ENCODE peak calls at places on chromosomes 6 and 20, in nine cellular contexts. One of them, this sample, is unnamed.

GRCh38 chr6:149900620-149901443 is 2.9 kb upstream of the RAET1E start:
- DNase-seq in Caco-2: no peak
- DNase-seq in upper lobe of left lung: peak; percentile 22
- DNase-seq in ovary: no peak
- DNase-seq in endodermal cell: peak; percentile 43
- DNase-seq in brain microvascular endothelial cell: no peak
- DNase-seq in GM06990: no peak
- DNase-seq in HFF-Myc: no peak
- DNase-seq in heart left ventricle: no peak
- DNase-seq in this sample: no peak

GRCh38 chr6:108766886-108767285 is 81.3 kb upstream of the ARMC2 start:
- DNase-seq in Caco-2: no peak
- DNase-seq in upper lobe of left lung: no peak
- DNase-seq in ovary: no peak
- DNase-seq in endodermal cell: no peak
- DNase-seq in brain microvascular endothelial cell: no peak
- DNase-seq in GM06990: no peak
- DNase-seq in HFF-Myc: no peak
- DNase-seq in heart left ventricle: no peak
- DNase-seq in this sample: no peak

GRCh38 chr20:44909872-44910689 is at the start of gene PABPC1L:
- DNase-seq in Caco-2: peak; percentile 95
- DNase-seq in upper lobe of left lung: peak; percentile 94
- DNase-seq in ovary: peak; percentile 62
- DNase-seq in endodermal cell: peak; percentile 96
- DNase-seq in brain microvascular endothelial cell: peak; percentile 49
- DNase-seq in GM06990: peak; percentile 87
- DNase-seq in HFF-Myc: no peak
- DNase-seq in heart left ventricle: peak; percentile 78
- DNase-seq in this sample: no peak

GRCh38 chr6:122726649-122727048 is 52.9 kb upstream of the FABP7 start:
- DNase-seq in Caco-2: peak; percentile 42
- DNase-seq in upper lobe of left lung: no peak
- DNase-seq in ovary: no peak
- DNase-seq in endodermal cell: peak; percentile 67
- DNase-seq in brain microvascular endothelial cell: peak; percentile 18
- DNase-seq in GM06990: no peak
- DNase-seq in HFF-Myc: no peak
- DNase-seq in heart left ventricle: no peak
- DNase-seq in this sample: no peak

GRCh38 chr6:41036188-41036587 is 2.8 kb downstream of the UNC5CL start:
- DNase-seq in Caco-2: no peak
- DNase-seq in upper lobe of left lung: no peak
- DNase-seq in ovary: no peak
- DNase-seq in endodermal cell: no peak
- DNase-seq in brain microvascular endothelial cell: no peak
- DNase-seq in GM06990: no peak
- DNase-seq in HFF-Myc: no peak
- DNase-seq in heart left ventricle: no peak
- DNase-seq in this sample: peak; percentile 45

GRCh38 chr6:135021310-135022049 is 33.1 kb downstream of the HBS1L start:
- DNase-seq in Caco-2: no peak
- DNase-seq in upper lobe of left lung: no peak
- DNase-seq in ovary: no peak
- DNase-seq in endodermal cell: no peak
- DNase-seq in brain microvascular endothelial cell: no peak
- DNase-seq in GM06990: peak; percentile 35
- DNase-seq in HFF-Myc: no peak
- DNase-seq in heart left ventricle: no peak
- DNase-seq in this sample: no peak

GRCh38 chr6:14910692-14911547 is 334.9 kb upstream of the JARID2 start:
- DNase-seq in Caco-2: no peak
- DNase-seq in upper lobe of left lung: no peak
- DNase-seq in ovary: no peak
- DNase-seq in endodermal cell: no peak
- DNase-seq in brain microvascular endothelial cell: no peak
- DNase-seq in GM06990: peak; percentile 71
- DNase-seq in HFF-Myc: no peak
- DNase-seq in heart left ventricle: peak; percentile 74
- DNase-seq in this sample: no peak

GRCh38 chr6:157144861-157145260 is 178.5 kb downstream of the TMEM242 start:
- DNase-seq in Caco-2: no peak
- DNase-seq in upper lobe of left lung: no peak
- DNase-seq in ovary: no peak
- DNase-seq in endodermal cell: no peak
- DNase-seq in brain microvascular endothelial cell: no peak
- DNase-seq in GM06990: no peak
- DNase-seq in HFF-Myc: no peak
- DNase-seq in heart left ventricle: no peak
- DNase-seq in this sample: no peak

GRCh38 chr6:326896-327537 is 34.7 kb downstream of the DUSP22 start:
- DNase-seq in Caco-2: no peak
- DNase-seq in upper lobe of left lung: peak; percentile 82
- DNase-seq in ovary: no peak
- DNase-seq in endodermal cell: no peak
- DNase-seq in brain microvascular endothelial cell: no peak
- DNase-seq in GM06990: no peak
- DNase-seq in HFF-Myc: no peak
- DNase-seq in heart left ventricle: no peak
- DNase-seq in this sample: no peak

GRCh38 chr6:123519191-123519510 is 117.6 kb downstream of the TRDN start:
- DNase-seq in Caco-2: no peak
- DNase-seq in upper lobe of left lung: no peak
- DNase-seq in ovary: no peak
- DNase-seq in endodermal cell: no peak
- DNase-seq in brain microvascular endothelial cell: no peak
- DNase-seq in GM06990: no peak
- DNase-seq in HFF-Myc: no peak
- DNase-seq in heart left ventricle: peak; percentile 76
- DNase-seq in this sample: no peak

GRCh38 chr6:42142118-42142835 is at the start of gene C6orf132:
- DNase-seq in Caco-2: peak; percentile 90
- DNase-seq in upper lobe of left lung: peak; percentile 94
- DNase-seq in ovary: no peak
- DNase-seq in endodermal cell: peak; percentile 92
- DNase-seq in brain microvascular endothelial cell: no peak
- DNase-seq in GM06990: no peak
- DNase-seq in HFF-Myc: no peak
- DNase-seq in heart left ventricle: no peak
- DNase-seq in this sample: no peak
- TF ChIP-seq CTCF in Caco-2: peak; percentile 13
- TF ChIP-seq CTCF in upper lobe of left lung: no peak
- TF ChIP-seq CTCF in ovary: no peak
- TF ChIP-seq CTCF in endodermal cell: peak; percentile 33
- TF ChIP-seq CTCF in brain microvascular endothelial cell: peak; percentile 7
- TF ChIP-seq CTCF in GM06990: no peak
- TF ChIP-seq CTCF in HFF-Myc: no peak
- TF ChIP-seq CTCF in heart left ventricle: peak; percentile 6
- TF ChIP-seq CTCF in this sample: no peak

GRCh38 chr20:62776035-62776691 is 20.1 kb upstream of the MRGBP start:
- DNase-seq in Caco-2: no peak
- DNase-seq in upper lobe of left lung: peak; percentile 48
- DNase-seq in ovary: no peak
- DNase-seq in endodermal cell: no peak
- DNase-seq in brain microvascular endothelial cell: no peak
- DNase-seq in GM06990: no peak
- DNase-seq in HFF-Myc: no peak
- DNase-seq in heart left ventricle: no peak
- DNase-seq in this sample: no peak

GRCh38 chr20:62774076-62774714 is 22.1 kb upstream of the MRGBP start:
- DNase-seq in Caco-2: no peak
- DNase-seq in upper lobe of left lung: peak; percentile 58
- DNase-seq in ovary: no peak
- DNase-seq in endodermal cell: no peak
- DNase-seq in brain microvascular endothelial cell: no peak
- DNase-seq in GM06990: no peak
- DNase-seq in HFF-Myc: no peak
- DNase-seq in heart left ventricle: no peak
- DNase-seq in this sample: no peak

GRCh38 chr20:62774762-62775161 is 21.5 kb upstream of the MRGBP start:
- DNase-seq in Caco-2: no peak
- DNase-seq in upper lobe of left lung: peak; percentile 36
- DNase-seq in ovary: no peak
- DNase-seq in endodermal cell: no peak
- DNase-seq in brain microvascular endothelial cell: no peak
- DNase-seq in GM06990: no peak
- DNase-seq in HFF-Myc: no peak
- DNase-seq in heart left ventricle: no peak
- DNase-seq in this sample: no peak

GRCh38 chr20:62776692-62777527 is 19.4 kb upstream of the MRGBP start:
- DNase-seq in Caco-2: no peak
- DNase-seq in upper lobe of left lung: no peak
- DNase-seq in ovary: no peak
- DNase-seq in endodermal cell: peak; percentile 90
- DNase-seq in brain microvascular endothelial cell: no peak
- DNase-seq in GM06990: peak; percentile 58
- DNase-seq in HFF-Myc: peak; percentile 36
- DNase-seq in heart left ventricle: no peak
- DNase-seq in this sample: no peak

DNA sequence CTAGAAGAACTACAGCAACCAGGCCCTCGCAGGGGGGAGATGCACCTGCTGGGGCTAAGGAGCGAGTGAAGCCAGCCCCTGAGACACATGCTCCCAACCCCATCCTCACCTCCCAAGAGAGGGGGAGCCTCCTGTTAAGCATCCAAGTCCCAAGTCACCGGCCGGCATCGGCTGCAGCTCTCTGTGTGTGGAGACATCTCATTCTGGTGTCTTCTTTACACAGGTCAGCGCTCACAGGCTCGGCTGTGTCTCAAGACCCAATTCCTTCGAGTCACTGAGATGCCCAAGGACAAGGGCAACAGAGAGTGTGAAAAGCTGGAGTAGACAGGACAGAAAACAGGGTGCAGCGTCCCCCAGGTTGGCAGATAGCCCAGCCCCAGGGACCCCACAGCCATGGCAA is 21.1 kb upstream of the MRGBP start:
- DNase-seq in Caco-2: no peak
- DNase-seq in upper lobe of left lung: no peak
- DNase-seq in ovary: no peak
- DNase-seq in endodermal cell: no peak
- DNase-seq in brain microvascular endothelial cell: no peak
- DNase-seq in GM06990: no peak
- DNase-seq in HFF-Myc: no peak
- DNase-seq in heart left ventricle: no peak
- DNase-seq in this sample: no peak
- H3K4me3 ChIP-seq in Caco-2: no peak overlapping the region
- H3K4me3 ChIP-seq in upper lobe of left lung: no peak overlapping the region
- H3K4me3 ChIP-seq in ovary: no peak overlapping the region
- H3K4me3 ChIP-seq in endodermal cell: no peak overlapping the region
- H3K4me3 ChIP-seq in brain microvascular endothelial cell: no peak overlapping the region
- H3K4me3 ChIP-seq in GM06990: no peak overlapping the region
- H3K4me3 ChIP-seq in HFF-Myc: no peak overlapping the region
- H3K4me3 ChIP-seq in heart left ventricle: no peak overlapping the region
- H3K4me3 ChIP-seq in this sample: no peak overlapping the region

DNA sequence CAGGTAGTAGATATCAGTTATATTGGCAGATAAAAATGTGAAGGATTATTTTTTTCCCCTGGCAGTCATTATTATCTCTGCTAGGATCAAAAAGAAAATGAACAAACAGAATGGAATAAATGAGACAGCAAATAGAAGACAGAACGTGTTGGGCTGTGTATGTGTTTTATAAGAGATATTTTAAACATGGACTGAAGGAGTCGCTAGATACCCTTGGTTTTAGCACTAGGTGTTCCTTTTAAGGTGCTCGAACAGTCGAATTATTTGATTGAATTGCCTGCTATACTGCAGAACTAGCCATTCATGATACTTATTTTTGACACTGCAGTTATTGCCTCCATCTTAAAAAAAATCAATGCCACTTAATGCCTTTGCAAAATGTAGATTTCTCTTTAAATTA is 3.7 kb downstream of the GRIK2 start:
- DNase-seq in Caco-2: no peak
- DNase-seq in upper lobe of left lung: no peak
- DNase-seq in ovary: no peak
- DNase-seq in endodermal cell: no peak
- DNase-seq in brain microvascular endothelial cell: no peak
- DNase-seq in GM06990: no peak
- DNase-seq in HFF-Myc: no peak
- DNase-seq in heart left ventricle: no peak
- DNase-seq in this sample: no peak
- TF ChIP-seq CTCF in Caco-2: no peak
- TF ChIP-seq CTCF in upper lobe of left lung: no peak
- TF ChIP-seq CTCF in ovary: no peak
- TF ChIP-seq CTCF in endodermal cell: peak; percentile 83
- TF ChIP-seq CTCF in brain microvascular endothelial cell: peak; percentile 7
- TF ChIP-seq CTCF in GM06990: no peak
- TF ChIP-seq CTCF in HFF-Myc: no peak
- TF ChIP-seq CTCF in heart left ventricle: no peak
- TF ChIP-seq CTCF in this sample: no peak

DNA sequence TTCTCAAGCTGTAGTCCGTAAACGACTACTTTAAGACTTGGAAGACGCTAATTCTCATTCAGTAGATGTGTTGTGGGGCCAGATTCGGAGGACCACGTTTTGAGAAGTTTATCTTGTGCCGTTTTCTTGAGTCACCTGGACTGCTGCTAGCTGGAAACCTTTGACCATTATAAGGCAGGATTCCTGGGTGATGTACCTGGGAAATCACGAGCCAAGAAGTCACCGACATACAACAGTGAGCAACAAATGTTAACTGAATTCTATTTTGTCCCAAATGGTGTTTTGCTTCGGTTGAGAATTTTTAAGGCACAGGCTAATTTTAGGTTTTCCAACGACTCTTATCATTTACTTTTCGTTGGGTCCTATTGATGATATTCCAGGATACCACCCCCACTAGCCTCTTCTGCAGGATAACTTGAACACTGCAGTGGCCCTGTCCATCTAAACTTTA is 93.3 kb upstream of the BTN3A2 start:
- DNase-seq in Caco-2: no peak
- DNase-seq in upper lobe of left lung: no peak
- DNase-seq in ovary: no peak
- DNase-seq in endodermal cell: no peak
- DNase-seq in brain microvascular endothelial cell: no peak
- DNase-seq in GM06990: no peak
- DNase-seq in HFF-Myc: no peak
- DNase-seq in heart left ventricle: no peak
- DNase-seq in this sample: no peak
- H3K4me3 ChIP-seq in Caco-2: peak overlapping the region; percentile 50
- H3K4me3 ChIP-seq in upper lobe of left lung: peak overlapping the region; percentile 55
- H3K4me3 ChIP-seq in ovary: peak overlapping the region; percentile 34
- H3K4me3 ChIP-seq in endodermal cell: peak overlapping the region; percentile 91
- H3K4me3 ChIP-seq in brain microvascular endothelial cell: peak overlapping the region; percentile 75
- H3K4me3 ChIP-seq in GM06990: peak overlapping the region; percentile 64
- H3K4me3 ChIP-seq in HFF-Myc: peak overlapping the region; percentile 66
- H3K4me3 ChIP-seq in heart left ventricle: peak overlapping the region; percentile 59
- H3K4me3 ChIP-seq in this sample: peak overlapping the region; percentile 74

GRCh38 chr6:104896914-104897313 is 37.2 kb upstream of the HACE1 start:
- DNase-seq in Caco-2: no peak
- DNase-seq in upper lobe of left lung: no peak
- DNase-seq in ovary: no peak
- DNase-seq in endodermal cell: no peak
- DNase-seq in brain microvascular endothelial cell: no peak
- DNase-seq in GM06990: no peak
- DNase-seq in HFF-Myc: no peak
- DNase-seq in heart left ventricle: no peak
- DNase-seq in this sample: no peak
- TF ChIP-seq CTCF in Caco-2: peak; percentile 18
- TF ChIP-seq CTCF in upper lobe of left lung: no peak
- TF ChIP-seq CTCF in ovary: no peak
- TF ChIP-seq CTCF in endodermal cell: peak; percentile 46
- TF ChIP-seq CTCF in brain microvascular endothelial cell: no peak
- TF ChIP-seq CTCF in GM06990: peak; percentile 20
- TF ChIP-seq CTCF in HFF-Myc: peak; percentile 14
- TF ChIP-seq CTCF in heart left ventricle: peak; percentile 20
- TF ChIP-seq CTCF in this sample: no peak

This sample was measured in kidney epithelial cell.